ENCODE peak calls at places on chromosomes 5 and 9, in four cellular contexts. M is WTC11, U is ovary, O is ureter. H is an unnamed sample.

GRCh38 chr9:125890793-125891192 is 143.6 kb downstream of the PBX3 start:
- DNase-seq in O (no peak), M (no peak), U (no peak), H (no peak)

GRCh38 chr5:141558150-141558549 is 60.6 kb downstream of the DIAPH1 start:
- DNase-seq in M (no peak), O (no peak), U (no peak), H (no peak)

GRCh38 chr5:41161271-41161670 is 52.1 kb downstream of the C6 start:
- DNase-seq in U (no peak), O (no peak), M (no peak), H (no peak)

GRCh38 chr9:126431112-126431742 is 104.6 kb downstream of the MVB12B start:
- DNase-seq in U (no peak), O (peak; percentile 24), M (no peak), H (no peak)

GRCh38 chr5:138252944-138253343 is 21.5 kb downstream of the GFRA3 start:
- DNase-seq in O (no peak), M (no peak), U (no peak), H (no peak)

GRCh38 chr9:131423171-131423581 is 29.3 kb downstream of the PRRC2B start:
- DNase-seq in U (peak; percentile 62), O (peak; percentile 73), M (peak; percentile 70), H (peak; percentile 80)

GRCh38 chr5:141814064-141814982 is 63.9 kb downstream of the PCDH1 start:
- DNase-seq in O (no peak), M (peak; percentile 90), U (no peak), H (no peak)

GRCh38 chr5:162209005-162209605 is 141.5 kb downstream of the GABRG2 start:
- DNase-seq in U (no peak), O (no peak), M (peak; percentile 70), H (no peak)

GRCh38 chr9:6788175-6789016 is 30.6 kb downstream of the KDM4C start:
- DNase-seq in M (peak; percentile 22), U (no peak), O (peak; percentile 17), H (no peak)

GRCh38 chr5:50655810-50656205 is 10.6 kb upstream of the PARP8 start:
- DNase-seq in M (no peak), O (peak; percentile 50), U (no peak), H (no peak)

GRCh38 chr9:68678430-68678829 is 26.6 kb upstream of the PIP5K1B start:
- DNase-seq in O (no peak), U (no peak), M (peak; percentile 32), H (no peak)

GRCh38 chr9:98121096-98121495 is 2.1 kb upstream of the TRIM14 start:
- DNase-seq in O (no peak), M (no peak), U (no peak), H (no peak)

GRCh38 chr9:90773593-90773992 is 28.0 kb upstream of the SYK start:
- DNase-seq in M (peak; percentile 33), U (no peak), O (no peak), H (no peak)

GRCh38 chr5:143228597-143229293 is 174.7 kb downstream of the NR3C1 start:
- DNase-seq in M (no peak), U (no peak), O (no peak), H (no peak)

GRCh38 chr5:137733922-137734695 is 1.8 kb downstream of the KLHL3 start:
- DNase-seq in U (no peak), O (no peak), M (no peak), H (no peak)

GRCh38 chr5:135094339-135095051 is 60.5 kb upstream of the PITX1 start:
- DNase-seq in M (peak; percentile 2), U (no peak), O (no peak), H (no peak)

GRCh38 chr5:179378116-179378440 is 32.8 kb upstream of the ADAMTS2 start:
- DNase-seq in U (no peak), M (no peak), O (peak; percentile 23), H (no peak)

GRCh38 chr9:79572032-79572890 is 496 bp downstream of the TLE4 start:
- DNase-seq in O (peak; percentile 50), U (no peak), M (peak; percentile 47), H (peak; percentile 50)

GRCh38 chr5:55633574-55634203 is 78.4 kb downstream of the SLC38A9 start:
- DNase-seq in O (no peak), M (no peak), U (no peak), H (no peak)

GRCh38 chr5:135020111-135020895 is 13.7 kb downstream of the PITX1 start:
- DNase-seq in M (peak; percentile 11), O (no peak), U (no peak), H (peak; percentile 55)

H was measured in aorta.